ENCODE peak calls at places on chromosomes 6 and 20, in six cellular contexts. G, M, P, Y, N and J are unnamed samples.
A peak's percentile ranks its signal among the peaks of the same experiment; 100 is the strongest.

GRCh38 chr6:36318690-36319435 is 17.8 kb downstream of the BNIP5 start:
- DNase-seq in G (no peak), Y (no peak), P (no peak), N (no peak), M (no peak), J (no peak)

GRCh38 chr6:109060585-109060984 is 34.1 kb downstream of the SESN1 start:
- DNase-seq in Y (no peak), P (no peak), M (no peak), G (no peak), N (no peak), J (no peak)

GRCh38 chr6:108395297-108395696 is 100.4 kb downstream of the AFG1L start:
- DNase-seq in G (no peak), N (no peak), P (no peak), Y (no peak), M (no peak), J (no peak)

GRCh38 chr20:54290636-54291035 is 82.7 kb downstream of the PFDN4 start:
- DNase-seq in P (no peak), M (no peak), N (no peak), G (no peak), Y (no peak), J (no peak)

GRCh38 chr6:76275746-76276145 is 203.3 kb upstream of the IMPG1 start:
- DNase-seq in M (no peak), N (no peak), P (no peak), G (no peak), Y (peak; percentile 8), J (no peak)

GRCh38 chr6:98657764-98658163 is 176.6 kb upstream of the POU3F2 start:
- DNase-seq in M (no peak), N (peak; percentile 3), P (peak; percentile 45), Y (peak; percentile 16), G (no peak), J (peak; percentile 42)

GRCh38 chr6:142828030-142828429 is 116.9 kb downstream of the HIVEP2 start:
- DNase-seq in P (no peak), G (no peak), M (no peak), N (no peak), Y (no peak), J (no peak)

GRCh38 chr6:10413850-10414765 is 766 bp downstream of the TFAP2A start:
- DNase-seq in Y (no peak), N (no peak), G (no peak), P (no peak), M (no peak), J (no peak)

GRCh38 chr6:44805239-44805849 is 417.8 kb downstream of the CDC5L start:
- DNase-seq in Y (no peak), M (no peak), P (no peak), N (no peak), G (no peak), J (no peak)

GRCh38 chr6:130282234-130282995 is 59.7 kb upstream of the SAMD3 start:
- DNase-seq in N (peak; percentile 15), G (no peak), P (no peak), Y (peak; percentile 80), M (no peak), J (peak; percentile 36)

GRCh38 chr6:18997375-18997826 is 610.3 kb downstream of the RNF144B start:
- DNase-seq in P (no peak), N (peak; percentile 9), M (no peak), G (no peak), Y (peak; percentile 52), J (peak; percentile 70)

GRCh38 chr6:44190712-44191111 is 26.0 kb upstream of the MYMX start:
- DNase-seq in P (no peak), G (no peak), M (no peak), Y (peak; percentile 54), N (peak; percentile 13), J (no peak)

GRCh38 chr6:154611241-154611640 is 100.8 kb upstream of the CNKSR3 start:
- DNase-seq in N (no peak), G (no peak), Y (peak; percentile 26), P (no peak), M (no peak), J (no peak)

GRCh38 chr6:148238713-148239112 is 103.9 kb upstream of the SASH1 start:
- DNase-seq in N (no peak), Y (no peak), P (no peak), M (no peak), G (no peak), J (no peak)

GRCh38 chr6:75566137-75566767 is 35.4 kb upstream of the SENP6 start:
- DNase-seq in Y (no peak), N (no peak), G (no peak), P (no peak), M (no peak), J (no peak)

GRCh38 chr20:38825901-38826625 is 20.6 kb downstream of the PPP1R16B start:
- DNase-seq in M (no peak), P (no peak), G (no peak), N (peak; percentile 67), Y (no peak), J (peak; percentile 70)

GRCh38 chr6:46906776-46907175 is 15.0 kb downstream of the ADGRF5 start:
- DNase-seq in G (no peak), Y (no peak), P (no peak), M (no peak), N (no peak), J (no peak)

GRCh38 chr20:59441860-59442810 is 141.7 kb downstream of the EDN3 start:
- DNase-seq in M (peak; percentile 57), Y (no peak), P (no peak), N (no peak), G (no peak), J (no peak)

GRCh38 chr6:110741517-110741916 is 73.8 kb downstream of the CDK19 start:
- DNase-seq in G (no peak), N (no peak), Y (no peak), P (no peak), M (no peak), J (no peak)

GRCh38 chr20:347317-347639 is 367 bp downstream of the NRSN2 start:
- DNase-seq in M (no peak), P (no peak), Y (no peak), N (no peak), G (no peak), J (no peak)

GRCh38 chr20:7935027-7935551 is 5.2 kb downstream of the HAO1 start:
- DNase-seq in N (no peak), G (no peak), P (no peak), Y (peak; percentile 19), M (no peak), J (no peak)

GRCh38 chr20:17651761-17652388 is 30.2 kb downstream of the RRBP1 start:
- DNase-seq in N (no peak), Y (peak; percentile 15), P (no peak), M (no peak), G (peak; percentile 18), J (no peak)

GRCh38 chr20:24809606-24810005 is 139.5 kb upstream of the CST7 start:
- DNase-seq in Y (no peak), N (no peak), G (no peak), P (peak; percentile 35), M (no peak), J (no peak)

DNA sequence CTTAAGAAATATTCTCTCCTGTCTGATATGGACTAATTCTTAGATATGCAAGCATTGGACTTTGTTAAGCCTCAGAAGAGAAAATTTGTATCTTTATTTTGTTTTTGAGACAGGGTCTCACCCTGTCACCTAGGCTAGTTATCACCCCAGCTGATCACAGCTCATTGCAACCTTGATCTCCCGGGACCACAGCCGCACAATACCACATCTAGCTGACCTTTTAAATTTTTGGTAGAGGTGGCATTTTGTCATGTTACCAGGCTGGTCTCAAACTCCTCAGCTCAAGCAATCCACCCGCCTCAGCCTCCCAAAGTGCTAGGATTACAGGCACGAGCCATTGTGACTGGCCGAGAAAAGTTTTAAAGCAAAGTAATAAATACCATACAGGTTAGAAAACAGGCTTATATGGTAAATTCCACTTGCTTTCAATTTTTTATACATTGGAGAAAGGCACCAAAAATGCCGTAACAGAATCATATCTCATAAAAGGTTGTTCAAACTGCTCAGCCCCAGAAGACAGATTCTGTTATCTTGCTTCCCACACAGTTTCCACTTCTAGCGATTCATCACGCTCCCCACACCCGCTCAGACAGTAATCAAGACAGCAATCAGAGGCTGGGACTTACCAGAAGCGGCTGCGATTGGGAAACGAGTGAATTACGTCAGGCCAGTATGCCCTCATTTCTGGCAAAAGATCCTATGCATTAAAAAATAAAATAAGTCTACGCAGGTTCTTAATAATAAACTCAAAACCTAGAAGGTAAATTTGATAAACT is 13.8 kb downstream of the RNASET2 start:
- DNase-seq in M (peak; percentile 45), G (no peak), P (peak; percentile 62), N (peak; percentile 89), Y (no peak), J (peak; percentile 87)
- H3K4me3 ChIP-seq in M (peak overlapping the region; percentile 33), G (no peak overlapping the region), P (no peak overlapping the region), N (no peak overlapping the region), Y (no peak overlapping the region), J (no peak overlapping the region)

DNA sequence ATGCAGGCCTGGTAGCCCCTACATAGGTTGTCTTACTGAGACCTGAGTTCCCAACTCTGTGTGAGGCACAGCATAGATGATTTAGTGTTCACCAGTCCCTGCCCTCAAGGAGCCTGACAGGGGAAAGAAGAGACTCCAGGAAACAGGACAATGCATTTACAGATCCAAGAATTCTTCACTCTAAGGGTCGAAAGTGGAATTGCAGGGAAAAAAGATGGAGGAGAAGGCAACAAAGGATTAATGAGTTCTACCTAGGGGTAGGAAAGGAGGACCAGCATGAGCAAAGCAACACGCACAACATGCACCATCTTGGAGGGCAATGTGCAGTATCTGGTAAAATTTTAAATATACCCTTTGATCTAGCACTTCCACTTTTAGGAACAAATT is 5.9 kb downstream of the SPAG4 start:
- DNase-seq in P (no peak), N (no peak), Y (no peak), G (no peak), M (no peak), J (no peak)
- TF ChIP-seq CTCF in P (no peak), N (no peak), Y (no peak), G (no peak), M (peak; percentile 33), J (no peak)

GRCh38 chr6:16523550-16524379 is 237.5 kb downstream of the ATXN1 start:
- DNase-seq in N (no peak), Y (no peak), P (no peak), G (no peak), M (no peak), J (no peak)

GRCh38 chr6:16522937-16523336 is 238.3 kb downstream of the ATXN1 start:
- DNase-seq in P (no peak), N (no peak), Y (no peak), M (no peak), G (no peak), J (no peak)

GRCh38 chr6:16533210-16533609 is 228.1 kb downstream of the ATXN1 start:
- DNase-seq in Y (no peak), M (no peak), G (no peak), P (no peak), N (no peak), J (peak; percentile 26)

GRCh38 chr6:16524380-16524707 is 236.9 kb downstream of the ATXN1 start:
- DNase-seq in Y (no peak), M (no peak), N (no peak), G (no peak), P (no peak), J (peak; percentile 76)

DNA sequence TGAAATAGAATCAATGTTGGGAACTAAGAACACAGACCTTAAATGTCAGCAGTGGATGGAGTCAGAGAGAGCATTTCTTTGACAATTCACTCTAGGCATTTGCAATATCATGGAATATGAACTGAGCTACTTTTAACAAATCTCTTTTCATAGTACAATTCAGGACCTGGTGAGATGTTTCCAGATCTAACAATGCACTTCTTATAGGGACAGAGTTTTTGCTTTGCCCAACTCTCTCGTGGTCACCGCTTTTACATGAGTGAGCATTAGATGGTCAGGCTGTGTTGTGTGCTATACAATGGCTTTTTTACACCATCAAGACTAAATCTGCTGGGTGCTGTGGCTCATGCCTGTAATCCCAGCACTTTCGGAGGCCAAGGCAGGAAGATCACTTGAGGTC is 233.6 kb downstream of the ATXN1 start:
- DNase-seq in P (no peak), G (no peak), M (no peak), N (no peak), Y (no peak), J (no peak)
- H3K4me3 ChIP-seq in P (no peak overlapping the region), G (no peak overlapping the region), M (no peak overlapping the region), N (no peak overlapping the region), Y (no peak overlapping the region), J (no peak overlapping the region)

GRCh38 chr6:40492126-40492525 is 95.0 kb downstream of the LRFN2 start:
- DNase-seq in N (no peak), G (no peak), M (no peak), Y (no peak), P (no peak), J (no peak)
- TF ChIP-seq CTCF in N (no peak), G (no peak), M (no peak), Y (no peak), P (no peak), J (no peak)